ENCODE peak calls at places on chromosome 9, in seven cellular contexts. G, N, O, Z, E, U and B are unnamed samples.

GRCh38 chr9:79134654-79135053 is 437.1 kb upstream of the TLE4 start:
- DNase-seq in G (peak), N (no peak), O (peak), Z (no peak), E (peak), U (peak), B (peak)

GRCh38 chr9:86369810-86370209 is 15.6 kb upstream of the TUT7 start:
- DNase-seq in G (peak), N (no peak), O (no peak), Z (no peak), E (no peak), U (no peak), B (no peak)

GRCh38 chr9:98396236-98396635 is 140.8 kb upstream of the TBC1D2 start:
- DNase-seq in G (no peak), N (no peak), O (no peak), Z (no peak), E (no peak), U (no peak), B (no peak)

GRCh38 chr9:93601666-93602065 is 25.3 kb downstream of the PHF2 start:
- DNase-seq in G (no peak), N (no peak), O (no peak), Z (no peak), E (no peak), U (no peak), B (peak)

GRCh38 chr9:134297581-134297980 is 28.7 kb upstream of the RXRA start:
- DNase-seq in G (no peak), N (no peak), O (no peak), Z (peak), E (no peak), U (no peak), B (no peak)

GRCh38 chr9:133683494-133684460 is 47.6 kb downstream of the DBH start:
- DNase-seq in G (peak), N (no peak), O (no peak), Z (peak), E (no peak), U (no peak), B (no peak)

GRCh38 chr9:94085062-94085639 is 887 bp downstream of the PTPDC1 start:
- DNase-seq in G (peak), N (no peak), O (peak), Z (no peak), E (no peak), U (peak), B (peak)

GRCh38 chr9:137311171-137311970 is 9.3 kb upstream of the NRARP start:
- DNase-seq in G (peak), N (no peak), O (no peak), Z (peak), E (peak), U (peak), B (peak)

GRCh38 chr9:16223074-16223871 is 647.2 kb downstream of the BNC2 start:
- DNase-seq in G (no peak), N (no peak), O (no peak), Z (peak), E (peak), U (no peak), B (no peak)